ENCODE peak calls at places on chromosomes 11 and 22, in four cellular contexts. X, L, I and F are unnamed samples.

GRCh38 chr22:32964411-32965057 is 93.6 kb downstream of the SYN3 start:
- DNase-seq in X (no peak), L (no peak), I (no peak), F (no peak)

GRCh38 chr11:47412152-47412746 is 3.9 kb downstream of the SLC39A13 start:
- DNase-seq in X (peak), L (no peak), I (peak), F (peak)

GRCh38 chr11:32829680-32830412 is at the start of gene PRRG4:
- DNase-seq in X (peak), L (peak), I (peak), F (peak)

GRCh38 chr11:77175021-77175842 is 47.2 kb downstream of the MYO7A start:
- DNase-seq in X (no peak), L (no peak), I (no peak), F (no peak)

GRCh38 chr11:2525941-2526807 is 81.4 kb downstream of the KCNQ1 start:
- DNase-seq in X (peak), L (no peak), I (no peak), F (no peak)

GRCh38 chr22:31615481-31615840 is 46.6 kb downstream of the PISD start:
- DNase-seq in X (no peak), L (no peak), I (no peak), F (no peak)

GRCh38 chr11:17561466-17562001 is 14.5 kb downstream of the OTOG start:
- DNase-seq in X (peak), L (no peak), I (no peak), F (no peak)

GRCh38 chr11:83573097-83573496 is 286.9 kb upstream of the CCDC90B start:
- DNase-seq in X (no peak), L (no peak), I (no peak), F (peak)

GRCh38 chr22:49548356-49549202 is 279.1 kb downstream of the BRD1 start:
- DNase-seq in X (peak), L (no peak), I (peak), F (no peak)

GRCh38 chr11:43737194-43737575 is 56.6 kb downstream of the HSD17B12 start:
- DNase-seq in X (no peak), L (no peak), I (no peak), F (no peak)

GRCh38 chr22:29762263-29762662 is 4.5 kb downstream of the ZMAT5 start:
- DNase-seq in X (no peak), L (no peak), I (no peak), F (no peak)

GRCh38 chr11:1358286-1358685 is 31.4 kb upstream of the BRSK2 start:
- DNase-seq in X (no peak), L (no peak), I (no peak), F (peak)

GRCh38 chr11:72781313-72782080 is 12.3 kb downstream of the STARD10 start:
- DNase-seq in X (peak), L (no peak), I (peak), F (no peak)

DNA sequence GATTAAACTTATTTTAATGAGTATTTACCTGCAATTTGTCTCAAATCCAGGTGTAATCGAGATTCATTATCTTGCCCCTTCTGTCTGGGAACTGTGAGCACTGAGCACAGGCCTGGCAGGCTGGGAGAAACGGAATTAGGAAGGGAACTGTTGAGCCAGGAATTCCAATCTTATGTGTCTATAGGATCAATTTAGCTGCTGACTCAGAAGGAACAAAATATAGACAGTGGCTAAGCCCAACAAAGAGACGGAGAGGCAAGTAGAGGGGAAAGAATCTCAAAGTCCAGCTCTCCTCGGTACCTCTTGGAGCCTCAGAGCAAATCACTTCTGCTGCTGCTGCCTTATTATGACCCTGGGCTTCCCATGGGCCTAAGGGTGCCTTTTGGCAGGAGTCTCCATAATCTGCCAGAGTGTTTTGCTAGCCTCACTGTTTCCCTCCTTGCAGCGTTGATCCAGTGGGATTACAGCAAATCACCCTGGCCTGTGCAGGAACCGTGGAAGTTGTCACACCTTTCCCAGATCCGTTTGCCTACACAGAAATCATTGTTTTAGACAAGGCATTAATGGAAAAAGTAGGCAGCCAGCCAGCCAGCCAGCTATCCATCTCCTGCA is 31.7 kb downstream of the PAX6 start:
- DNase-seq in X (no peak), L (no peak), I (no peak), F (peak)
- H3K14ac ChIP-seq in X (no peak), L (no peak), I (no peak), F (peak)

GRCh38 chr22:23293720-23294119 is 113.4 kb downstream of the BCR start:
- DNase-seq in X (no peak), L (no peak), I (no peak), F (no peak)
- H3K14ac ChIP-seq in X (no peak), L (no peak), I (no peak), F (no peak)

GRCh38 chr11:124474079-124474478 is 28.6 kb upstream of the OR8B8 start:
- DNase-seq in X (no peak), L (no peak), I (no peak), F (no peak)

GRCh38 chr11:124473476-124473875 is 28.0 kb upstream of the OR8B8 start:
- DNase-seq in X (no peak), L (no peak), I (no peak), F (no peak)

GRCh38 chr11:124470516-124471231 is 25.2 kb upstream of the OR8B8 start:
- DNase-seq in X (no peak), L (no peak), I (no peak), F (no peak)

GRCh38 chr11:124475265-124475664 is 29.8 kb upstream of the OR8B8 start:
- DNase-seq in X (no peak), L (no peak), I (no peak), F (no peak)

GRCh38 chr11:124474779-124475178 is 29.3 kb upstream of the OR8B8 start:
- DNase-seq in X (no peak), L (no peak), I (no peak), F (no peak)
- H3K14ac ChIP-seq in X (no peak), L (no peak), I (no peak), F (no peak)

GRCh38 chr11:118998388-118998717 is 415 bp downstream of the CENATAC start:
- DNase-seq in X (peak), L (no peak), I (no peak), F (no peak)
- H3K14ac ChIP-seq in X (peak), L (peak), I (no peak), F (peak)